ENCODE peak calls at places on chromosomes 13 and 19, in four cellular contexts. T is H1, K is GM12878, A is HepG2. S is an unnamed sample.

GRCh38 chr19:2333027-2333806 is 4.7 kb downstream of the SPPL2B start:
- DNase-seq in T (peak; percentile 48), K (no peak), A (no peak), S (no peak)

GRCh38 chr13:90402613-90403012 is 944.9 kb upstream of the MIR17HG start:
- DNase-seq in T (no peak), K (no peak), A (no peak), S (no peak)

GRCh38 chr13:96053003-96053703 is at the start of gene UGGT2:
- DNase-seq in T (peak; percentile 88), K (peak; percentile 64), A (peak; percentile 85), S (peak; percentile 63)

GRCh38 chr13:75329723-75330122 is 152.2 kb downstream of the TBC1D4 start:
- DNase-seq in T (no peak), K (no peak), A (peak; percentile 70), S (no peak)

GRCh38 chr13:106986687-106987434 is 418.9 kb upstream of the ARGLU1 start:
- DNase-seq in T (no peak), K (no peak), A (peak; percentile 14), S (no peak)

GRCh38 chr19:48249502-48250014 is 6.2 kb downstream of the CARD8 start:
- DNase-seq in T (no peak), K (peak; percentile 78), A (no peak), S (no peak)

GRCh38 chr19:1251233-1251502 is 2.8 kb downstream of the MIDN start:
- DNase-seq in T (no peak), K (no peak), A (peak; percentile 37), S (no peak)

GRCh38 chr13:29756506-29756905 is 93.9 kb downstream of the UBL3 start:
- DNase-seq in T (no peak), K (no peak), A (no peak), S (no peak)

GRCh38 chr13:61500176-61500575 is 84.5 kb upstream of the PCDH20 start:
- DNase-seq in T (no peak), K (no peak), A (no peak), S (no peak)

GRCh38 chr13:67557642-67558241 is 327.6 kb upstream of the PCDH9 start:
- DNase-seq in T (no peak), K (no peak), A (no peak), S (no peak)

DNA sequence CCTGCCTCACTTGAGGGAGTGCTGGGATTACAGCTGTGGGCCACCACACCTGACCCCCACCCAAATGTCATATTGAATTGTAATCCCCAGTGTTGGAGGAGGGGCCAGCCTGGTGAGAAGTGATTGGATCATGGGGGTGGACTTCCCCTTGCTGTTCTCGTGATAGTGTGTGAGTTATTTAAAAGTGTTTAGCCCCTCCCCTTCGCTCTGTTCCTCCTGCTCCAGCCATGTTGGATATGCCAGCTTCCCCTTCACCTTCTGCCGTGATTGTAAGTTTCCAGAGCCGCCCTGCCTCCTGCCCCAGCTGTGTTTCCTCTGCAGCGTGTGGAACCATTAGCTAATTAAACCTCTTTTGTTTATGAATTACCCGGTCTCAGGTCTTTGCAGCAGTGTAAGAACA is 13.7 kb downstream of the CHAMP1 start:
- DNase-seq in T (no peak), K (no peak), A (no peak), S (no peak)
- TF ChIP-seq SUZ12 in T (no peak), K (no peak), A (no peak), S (no peak)

GRCh38 chr19:35130761-35131720 is 3.8 kb downstream of the LGI4 start:
- DNase-seq in T (no peak), K (no peak), A (peak; percentile 43), S (no peak)
- H3K4me3 ChIP-seq in T (no peak overlapping the region), K (no peak overlapping the region), A (no peak overlapping the region), S (no peak overlapping the region)

DNA sequence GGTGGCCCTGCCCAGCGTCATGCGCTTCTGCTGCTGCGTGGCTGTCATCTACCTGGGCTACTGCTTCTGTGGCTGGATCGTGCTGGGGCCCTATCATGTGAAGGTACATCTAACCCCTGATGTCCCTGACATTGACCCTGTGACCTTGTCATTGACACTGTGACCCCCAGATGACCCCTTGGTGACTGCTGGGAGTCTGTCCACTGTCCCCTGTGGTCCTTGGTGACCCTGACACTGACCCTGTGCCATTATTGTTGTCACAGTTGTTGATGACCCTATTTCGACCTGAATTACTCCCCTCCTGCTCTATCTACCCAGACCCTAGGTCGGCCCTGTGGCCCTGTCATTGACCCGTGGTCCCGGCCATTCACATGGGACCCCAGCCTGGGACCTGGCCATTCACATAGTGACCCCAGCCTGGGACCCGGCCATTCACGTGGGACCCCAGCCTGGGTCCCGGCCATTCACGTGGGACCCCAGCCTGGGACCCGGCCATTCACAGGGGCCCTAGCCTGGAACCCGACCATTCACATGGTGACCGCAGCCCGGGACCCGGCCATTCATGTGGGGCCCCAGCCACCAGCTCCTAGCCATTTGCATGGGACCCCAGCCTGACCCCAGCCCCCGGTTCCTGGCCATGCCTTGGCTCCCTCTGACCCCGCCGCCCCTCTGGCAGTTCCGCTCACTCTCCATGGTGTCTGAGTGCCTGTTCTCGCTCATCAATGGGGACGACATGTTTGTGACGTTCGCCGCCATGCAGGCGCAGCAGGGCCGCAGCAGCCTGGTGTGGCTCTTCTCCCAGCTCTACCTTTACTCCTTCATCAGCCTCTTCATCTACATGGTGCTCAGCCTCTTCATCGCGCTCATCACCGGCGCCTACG is 5.7 kb upstream of the PNPLA6 start:
- DNase-seq in T (no peak), K (no peak), A (no peak), S (no peak)
- TF ChIP-seq SUZ12 in T (no peak), K (no peak), A (no peak), S (no peak)

GRCh38 chr13:81021284-81021683 is 680.4 kb upstream of the SPRY2 start:
- DNase-seq in T (no peak), K (no peak), A (peak; percentile 0), S (no peak)

GRCh38 chr13:81017525-81018152 is 676.7 kb upstream of the SPRY2 start:
- DNase-seq in T (no peak), K (no peak), A (peak; percentile 28), S (peak; percentile 15)

GRCh38 chr13:81020010-81020409 is 679.1 kb upstream of the SPRY2 start:
- DNase-seq in T (no peak), K (no peak), A (no peak), S (no peak)

GRCh38 chr13:81018936-81019335 is 678.0 kb upstream of the SPRY2 start:
- DNase-seq in T (no peak), K (no peak), A (no peak), S (no peak)
- H3K4me3 ChIP-seq in T (no peak overlapping the region), K (no peak overlapping the region), A (no peak overlapping the region), S (no peak overlapping the region)

S was measured in NT2/D1.